ENCODE peak calls at places on chromosomes 5 and 9, in six cellular contexts. One of them, this sample, is unnamed.

GRCh38 chr5:172719211-172719610 is 51.8 kb downstream of the DUSP1 start:
- DNase-seq in hepatocyte: no peak
- DNase-seq in pancreas: no peak
- DNase-seq in HCT116: no peak
- DNase-seq in tibial artery: no peak
- DNase-seq in fibroblast of lung: no peak
- DNase-seq in this sample: no peak

GRCh38 chr5:128487041-128487440 is 51.0 kb downstream of the FBN2 start:
- DNase-seq in tibial artery: no peak
- DNase-seq in HCT116: no peak
- DNase-seq in hepatocyte: no peak
- DNase-seq in fibroblast of lung: peak; percentile 36
- DNase-seq in pancreas: no peak
- DNase-seq in this sample: no peak

GRCh38 chr5:43121565-43122484 is 1.1 kb downstream of the ZNF131 start:
- DNase-seq in pancreas: peak; percentile 17
- DNase-seq in tibial artery: no peak
- DNase-seq in HCT116: no peak
- DNase-seq in fibroblast of lung: peak; percentile 70
- DNase-seq in hepatocyte: peak; percentile 42
- DNase-seq in this sample: peak; percentile 19

GRCh38 chr5:79697222-79698164 is 7.9 kb downstream of the CMYA5 start:
- DNase-seq in HCT116: no peak
- DNase-seq in hepatocyte: peak; percentile 12
- DNase-seq in fibroblast of lung: peak; percentile 85
- DNase-seq in pancreas: no peak
- DNase-seq in tibial artery: no peak
- DNase-seq in this sample: no peak

GRCh38 chr5:132821791-132822190 is 8.7 kb downstream of the SHROOM1 start:
- DNase-seq in pancreas: no peak
- DNase-seq in fibroblast of lung: peak; percentile 62
- DNase-seq in tibial artery: no peak
- DNase-seq in HCT116: no peak
- DNase-seq in hepatocyte: peak; percentile 47
- DNase-seq in this sample: no peak

GRCh38 chr9:76646249-76646648 is 118.0 kb upstream of the PCA3 start:
- DNase-seq in fibroblast of lung: peak; percentile 80
- DNase-seq in hepatocyte: no peak
- DNase-seq in pancreas: no peak
- DNase-seq in HCT116: no peak
- DNase-seq in tibial artery: no peak
- DNase-seq in this sample: no peak

GRCh38 chr9:99264070-99264469 is 42.0 kb downstream of the SEC61B start:
- DNase-seq in hepatocyte: no peak
- DNase-seq in tibial artery: no peak
- DNase-seq in HCT116: peak; percentile 16
- DNase-seq in fibroblast of lung: no peak
- DNase-seq in pancreas: no peak
- DNase-seq in this sample: no peak

GRCh38 chr5:96602776-96603175 is 59.4 kb upstream of the CAST start:
- DNase-seq in fibroblast of lung: no peak
- DNase-seq in HCT116: no peak
- DNase-seq in hepatocyte: no peak
- DNase-seq in pancreas: no peak
- DNase-seq in tibial artery: no peak
- DNase-seq in this sample: no peak

GRCh38 chr9:87324613-87325194 is 173.0 kb upstream of the DAPK1 start:
- DNase-seq in HCT116: peak; percentile 44
- DNase-seq in tibial artery: no peak
- DNase-seq in fibroblast of lung: peak; percentile 26
- DNase-seq in hepatocyte: peak; percentile 72
- DNase-seq in pancreas: no peak
- DNase-seq in this sample: no peak

GRCh38 chr9:137802021-137802420 is 75.6 kb upstream of the CACNA1B start:
- DNase-seq in HCT116: no peak
- DNase-seq in hepatocyte: no peak
- DNase-seq in pancreas: no peak
- DNase-seq in fibroblast of lung: no peak
- DNase-seq in tibial artery: no peak
- DNase-seq in this sample: no peak

GRCh38 chr5:2783223-2783622 is 31.7 kb upstream of the IRX2 start:
- DNase-seq in pancreas: no peak
- DNase-seq in fibroblast of lung: no peak
- DNase-seq in tibial artery: no peak
- DNase-seq in HCT116: no peak
- DNase-seq in hepatocyte: no peak
- DNase-seq in this sample: no peak

GRCh38 chr9:124800306-124801259 is 23.6 kb downstream of the OLFML2A start:
- DNase-seq in HCT116: no peak
- DNase-seq in tibial artery: no peak
- DNase-seq in pancreas: peak; percentile 53
- DNase-seq in hepatocyte: no peak
- DNase-seq in fibroblast of lung: peak; percentile 59
- DNase-seq in this sample: no peak

GRCh38 chr5:82405166-82405565 is 127.0 kb upstream of the RPS23 start:
- DNase-seq in HCT116: no peak
- DNase-seq in fibroblast of lung: peak; percentile 98
- DNase-seq in hepatocyte: no peak
- DNase-seq in pancreas: no peak
- DNase-seq in tibial artery: no peak
- DNase-seq in this sample: no peak

GRCh38 chr9:4743131-4743875 is 2.3 kb upstream of the AK3 start:
- DNase-seq in pancreas: no peak
- DNase-seq in fibroblast of lung: no peak
- DNase-seq in HCT116: no peak
- DNase-seq in tibial artery: no peak
- DNase-seq in hepatocyte: no peak
- DNase-seq in this sample: no peak

GRCh38 chr5:72238712-72239445 is 81.2 kb downstream of the MRPS27 start:
- DNase-seq in tibial artery: no peak
- DNase-seq in hepatocyte: no peak
- DNase-seq in HCT116: no peak
- DNase-seq in pancreas: no peak
- DNase-seq in fibroblast of lung: no peak
- DNase-seq in this sample: no peak

GRCh38 chr5:40071870-40072269 is 607.8 kb upstream of the PTGER4 start:
- DNase-seq in HCT116: no peak
- DNase-seq in tibial artery: no peak
- DNase-seq in hepatocyte: no peak
- DNase-seq in fibroblast of lung: peak; percentile 8
- DNase-seq in pancreas: no peak
- DNase-seq in this sample: no peak

GRCh38 chr9:137049544-137050449 is 3.8 kb upstream of the NPDC1 start:
- DNase-seq in hepatocyte: peak; percentile 80
- DNase-seq in HCT116: no peak
- DNase-seq in fibroblast of lung: peak; percentile 19
- DNase-seq in tibial artery: no peak
- DNase-seq in pancreas: peak; percentile 71
- DNase-seq in this sample: peak; percentile 68

GRCh38 chr5:172362755-172363154 is 79.2 kb upstream of the UBTD2 start:
- DNase-seq in tibial artery: no peak
- DNase-seq in pancreas: no peak
- DNase-seq in hepatocyte: no peak
- DNase-seq in fibroblast of lung: no peak
- DNase-seq in HCT116: no peak
- DNase-seq in this sample: no peak

GRCh38 chr5:120358949-120359348 is 105.2 kb upstream of the PRR16 start:
- DNase-seq in hepatocyte: no peak
- DNase-seq in HCT116: no peak
- DNase-seq in tibial artery: no peak
- DNase-seq in pancreas: no peak
- DNase-seq in fibroblast of lung: no peak
- DNase-seq in this sample: no peak

GRCh38 chr5:176486189-176486757 is 38.1 kb downstream of the FAF2 start:
- DNase-seq in HCT116: no peak
- DNase-seq in tibial artery: no peak
- DNase-seq in hepatocyte: no peak
- DNase-seq in fibroblast of lung: no peak
- DNase-seq in pancreas: no peak
- DNase-seq in this sample: no peak

GRCh38 chr9:82101475-82101874 is 112.9 kb downstream of the SPATA31D1 start:
- DNase-seq in pancreas: no peak
- DNase-seq in tibial artery: no peak
- DNase-seq in HCT116: peak; percentile 6
- DNase-seq in hepatocyte: no peak
- DNase-seq in fibroblast of lung: no peak
- DNase-seq in this sample: no peak

GRCh38 chr5:1488882-1489680 is 34.7 kb downstream of the LPCAT1 start:
- DNase-seq in HCT116: no peak
- DNase-seq in fibroblast of lung: peak; percentile 71
- DNase-seq in pancreas: no peak
- DNase-seq in tibial artery: no peak
- DNase-seq in hepatocyte: no peak
- DNase-seq in this sample: no peak

GRCh38 chr9:132069046-132069898 is 10.4 kb downstream of the MED27 start:
- DNase-seq in tibial artery: no peak
- DNase-seq in hepatocyte: no peak
- DNase-seq in pancreas: no peak
- DNase-seq in HCT116: no peak
- DNase-seq in fibroblast of lung: peak; percentile 92
- DNase-seq in this sample: no peak

GRCh38 chr5:171275822-171276544 is 33.1 kb upstream of the TLX3 start:
- DNase-seq in pancreas: no peak
- DNase-seq in hepatocyte: no peak
- DNase-seq in tibial artery: no peak
- DNase-seq in fibroblast of lung: no peak
- DNase-seq in HCT116: no peak
- DNase-seq in this sample: no peak

GRCh38 chr5:17190242-17190778 is 27.1 kb upstream of the BASP1 start:
- DNase-seq in tibial artery: no peak
- DNase-seq in HCT116: peak; percentile 46
- DNase-seq in hepatocyte: peak; percentile 72
- DNase-seq in fibroblast of lung: peak; percentile 63
- DNase-seq in pancreas: no peak
- DNase-seq in this sample: no peak

GRCh38 chr9:17131494-17131893 is 3.3 kb upstream of the CNTLN start:
- DNase-seq in fibroblast of lung: no peak
- DNase-seq in tibial artery: no peak
- DNase-seq in hepatocyte: no peak
- DNase-seq in HCT116: no peak
- DNase-seq in pancreas: no peak
- DNase-seq in this sample: no peak
- TF ChIP-seq CTCF in fibroblast of lung: no peak
- TF ChIP-seq CTCF in tibial artery: no peak
- TF ChIP-seq CTCF in hepatocyte: no peak
- TF ChIP-seq CTCF in HCT116: no peak
- TF ChIP-seq CTCF in pancreas: no peak
- TF ChIP-seq CTCF in this sample: no peak

GRCh38 chr9:117424291-117424690 is 9.4 kb upstream of the ASTN2 start:
- DNase-seq in fibroblast of lung: no peak
- DNase-seq in tibial artery: no peak
- DNase-seq in hepatocyte: no peak
- DNase-seq in pancreas: no peak
- DNase-seq in HCT116: no peak
- DNase-seq in this sample: no peak

GRCh38 chr9:117430813-117431212 is 16.0 kb upstream of the ASTN2 start:
- DNase-seq in HCT116: no peak
- DNase-seq in hepatocyte: no peak
- DNase-seq in tibial artery: no peak
- DNase-seq in fibroblast of lung: no peak
- DNase-seq in pancreas: no peak
- DNase-seq in this sample: no peak

GRCh38 chr9:117427357-117427913 is 12.6 kb upstream of the ASTN2 start:
- DNase-seq in pancreas: no peak
- DNase-seq in HCT116: no peak
- DNase-seq in tibial artery: no peak
- DNase-seq in hepatocyte: no peak
- DNase-seq in fibroblast of lung: no peak
- DNase-seq in this sample: no peak

GRCh38 chr9:117425562-117425961 is 10.7 kb upstream of the ASTN2 start:
- DNase-seq in tibial artery: no peak
- DNase-seq in HCT116: no peak
- DNase-seq in fibroblast of lung: no peak
- DNase-seq in hepatocyte: no peak
- DNase-seq in pancreas: no peak
- DNase-seq in this sample: no peak
- H3K27me3 ChIP-seq in tibial artery: no peaks in the 10 kb centered on the region
- H3K27me3 ChIP-seq in HCT116: no peaks in the 10 kb centered on the region
- H3K27me3 ChIP-seq in fibroblast of lung: no peaks in the 10 kb centered on the region
- H3K27me3 ChIP-seq in hepatocyte: peaks cover 54% of the 10 kb centered on the region
- H3K27me3 ChIP-seq in pancreas: no peaks in the 10 kb centered on the region
- H3K27me3 ChIP-seq in this sample: no peaks in the 10 kb centered on the region

GRCh38 chr5:150583541-150584225 is 56.8 kb upstream of the SYNPO start:
- DNase-seq in hepatocyte: no peak
- DNase-seq in pancreas: no peak
- DNase-seq in fibroblast of lung: no peak
- DNase-seq in tibial artery: peak; percentile 41
- DNase-seq in HCT116: no peak
- DNase-seq in this sample: no peak
- H3K4me1 ChIP-seq in hepatocyte: peaks cover 68% of the 10 kb centered on the region
- H3K4me1 ChIP-seq in pancreas: peaks cover 14% of the 10 kb centered on the region
- H3K4me1 ChIP-seq in fibroblast of lung: peaks cover 6% of the 10 kb centered on the region
- H3K4me1 ChIP-seq in tibial artery: no peaks in the 10 kb centered on the region
- H3K4me1 ChIP-seq in HCT116: no peaks in the 10 kb centered on the region
- H3K4me1 ChIP-seq in this sample: peaks cover 68% of the 10 kb centered on the region

GRCh38 chr9:38435526-38435925 is 11.3 kb upstream of the IGFBPL1 start:
- DNase-seq in fibroblast of lung: peak; percentile 20
- DNase-seq in tibial artery: no peak
- DNase-seq in HCT116: no peak
- DNase-seq in hepatocyte: no peak
- DNase-seq in pancreas: no peak
- DNase-seq in this sample: no peak

GRCh38 chr9:38434833-38435232 is 10.6 kb upstream of the IGFBPL1 start:
- DNase-seq in hepatocyte: peak; percentile 62
- DNase-seq in fibroblast of lung: no peak
- DNase-seq in pancreas: no peak
- DNase-seq in tibial artery: no peak
- DNase-seq in HCT116: no peak
- DNase-seq in this sample: peak; percentile 28

GRCh38 chr9:38431101-38431500 is 6.8 kb upstream of the IGFBPL1 start:
- DNase-seq in tibial artery: no peak
- DNase-seq in hepatocyte: no peak
- DNase-seq in fibroblast of lung: no peak
- DNase-seq in pancreas: no peak
- DNase-seq in HCT116: no peak
- DNase-seq in this sample: no peak

GRCh38 chr9:38434365-38434764 is 10.1 kb upstream of the IGFBPL1 start:
- DNase-seq in hepatocyte: no peak
- DNase-seq in pancreas: no peak
- DNase-seq in tibial artery: no peak
- DNase-seq in HCT116: no peak
- DNase-seq in fibroblast of lung: no peak
- DNase-seq in this sample: no peak

DNA sequence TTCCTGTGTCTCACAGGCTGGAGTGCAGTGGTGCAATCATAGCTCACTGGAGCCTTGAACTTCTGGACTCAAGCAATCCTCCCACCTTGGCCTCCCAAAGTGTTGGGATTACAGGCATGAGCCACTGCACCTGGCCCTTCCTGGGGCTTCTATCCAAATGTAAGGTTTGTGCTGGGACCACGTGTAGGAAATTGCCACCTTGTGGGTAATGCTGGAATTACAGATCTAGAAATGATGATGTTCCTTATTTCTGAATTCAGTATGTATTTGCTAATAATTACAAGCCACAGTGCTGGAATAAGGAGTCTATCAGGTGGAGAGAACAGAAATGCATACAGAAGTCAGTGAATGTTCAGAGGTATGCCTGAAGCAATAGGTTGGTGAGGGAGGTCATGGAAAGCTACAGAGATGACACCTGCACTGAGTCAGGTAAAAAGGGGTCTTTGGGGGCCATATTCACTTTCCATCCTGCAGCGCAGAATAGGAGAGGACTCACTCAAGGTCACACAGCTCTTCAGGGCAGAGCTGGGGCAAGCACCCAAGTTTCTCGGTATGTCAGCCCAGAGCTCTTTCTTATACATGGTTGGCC is 8.8 kb upstream of the IGFBPL1 start:
- DNase-seq in hepatocyte: peak; percentile 59
- DNase-seq in pancreas: no peak
- DNase-seq in fibroblast of lung: peak; percentile 29
- DNase-seq in HCT116: peak; percentile 37
- DNase-seq in tibial artery: no peak
- DNase-seq in this sample: peak; percentile 35
- TF ChIP-seq CTCF in hepatocyte: peak; percentile 50
- TF ChIP-seq CTCF in pancreas: peak; percentile 43
- TF ChIP-seq CTCF in fibroblast of lung: peak; percentile 56
- TF ChIP-seq CTCF in HCT116: peak; percentile 50
- TF ChIP-seq CTCF in tibial artery: peak; percentile 60
- TF ChIP-seq CTCF in this sample: peak; percentile 72